ENCODE peak calls at places on chromosomes 12 and 14, in nine cellular contexts. C, I, S, O, N, A, D, T and G are unnamed samples.

GRCh38 chr14:104882325-104882973 is 17.4 kb downstream of the CEP170B start:
- DNase-seq in N (peak; percentile 46), D (no peak), A (no peak), S (no peak), C (no peak), I (no peak), T (no peak), O (no peak), G (no peak)

GRCh38 chr12:63410197-63410596 is 258.1 kb downstream of the DPY19L2 start:
- DNase-seq in N (no peak), O (no peak), S (no peak), A (no peak), I (no peak), C (no peak), D (no peak), T (peak; percentile 52), G (no peak)

GRCh38 chr12:122063691-122064033 is 14.9 kb upstream of the MLXIP start:
- DNase-seq in N (no peak), D (no peak), O (no peak), A (no peak), S (no peak), T (no peak), C (no peak), I (no peak), G (no peak)

GRCh38 chr14:64761441-64762043 is 57.3 kb downstream of the PLEKHG3 start:
- DNase-seq in O (no peak), A (no peak), D (no peak), C (no peak), I (no peak), S (no peak), T (no peak), N (no peak), G (no peak)

GRCh38 chr12:70052931-70053497 is 190.2 kb upstream of the CNOT2 start:
- DNase-seq in O (peak; percentile 95), T (peak; percentile 97), S (no peak), N (no peak), I (peak; percentile 42), D (peak; percentile 60), A (no peak), C (no peak), G (peak; percentile 19)

GRCh38 chr14:84686550-84686949 is 843.4 kb upstream of the FLRT2 start:
- DNase-seq in C (no peak), D (no peak), S (no peak), N (no peak), T (peak; percentile 0), I (no peak), A (no peak), O (peak; percentile 83), G (no peak)

GRCh38 chr12:108179305-108179704 is 50.2 kb downstream of the WSCD2 start:
- DNase-seq in O (no peak), D (no peak), C (no peak), N (no peak), T (no peak), I (no peak), S (no peak), A (no peak), G (no peak)

GRCh38 chr12:91603060-91603459 is 420.4 kb upstream of the DCN start:
- DNase-seq in I (no peak), S (no peak), A (no peak), N (no peak), D (no peak), C (no peak), T (no peak), O (peak; percentile 27), G (no peak)

GRCh38 chr14:80055226-80055625 is 156.1 kb downstream of the DIO2 start:
- DNase-seq in O (peak; percentile 16), T (peak; percentile 3), A (no peak), C (no peak), N (no peak), S (no peak), D (peak; percentile 1), I (no peak), G (no peak)

GRCh38 chr14:21589317-21589716 is 9.4 kb upstream of the OR10G3 start:
- DNase-seq in D (no peak), A (no peak), S (no peak), O (no peak), N (no peak), C (no peak), T (no peak), I (no peak), G (no peak)

GRCh38 chr12:125288931-125289928 is 224.0 kb downstream of the AACS start:
- DNase-seq in C (no peak), I (no peak), S (no peak), A (no peak), O (no peak), T (no peak), D (no peak), N (no peak), G (no peak)

GRCh38 chr12:101567918-101568317 is 26.9 kb upstream of the MYBPC1 start:
- DNase-seq in T (no peak), D (no peak), N (no peak), A (no peak), I (no peak), O (no peak), S (no peak), C (no peak), G (no peak)

GRCh38 chr12:4174417-4174816 is 99.1 kb upstream of the CCND2 start:
- DNase-seq in N (no peak), S (no peak), D (no peak), I (no peak), T (no peak), O (no peak), C (no peak), A (no peak), G (no peak)

GRCh38 chr12:15627995-15628945 is 160.9 kb downstream of the EPS8 start:
- DNase-seq in S (no peak), A (no peak), T (peak; percentile 66), O (peak; percentile 72), C (no peak), I (no peak), N (no peak), D (peak; percentile 51), G (no peak)

GRCh38 chr14:57287745-57288144 is 19.0 kb downstream of the AP5M1 start:
- DNase-seq in A (no peak), N (no peak), D (no peak), S (no peak), C (no peak), I (no peak), T (no peak), O (peak; percentile 17), G (no peak)

GRCh38 chr12:55716582-55717396 is 943 bp downstream of the BLOC1S1 start:
- DNase-seq in N (no peak), A (no peak), D (no peak), C (no peak), T (no peak), O (no peak), S (no peak), I (no peak), G (peak; percentile 47)

GRCh38 chr12:72872986-72873385 is 600.8 kb downstream of the TRHDE start:
- DNase-seq in S (no peak), O (no peak), T (no peak), N (no peak), A (no peak), D (no peak), I (no peak), C (no peak), G (no peak)

GRCh38 chr14:90513151-90514014 is 116.6 kb downstream of the CALM1 start:
- DNase-seq in I (no peak), T (peak; percentile 47), O (no peak), S (no peak), N (no peak), A (no peak), C (no peak), D (no peak), G (no peak)

GRCh38 chr12:56256326-56256960 is 1.7 kb downstream of the ANKRD52 start:
- DNase-seq in O (peak; percentile 43), C (no peak), N (no peak), D (peak; percentile 82), A (no peak), S (no peak), T (peak; percentile 33), I (no peak), G (no peak)

GRCh38 chr12:130775953-130776856 is 60.1 kb upstream of the RIMBP2 start:
- DNase-seq in S (no peak), C (no peak), T (peak; percentile 82), O (peak; percentile 79), N (peak; percentile 75), D (peak; percentile 77), I (peak; percentile 65), A (peak; percentile 79), G (no peak)

GRCh38 chr12:92973614-92974013 is 44.5 kb upstream of the EEA1 start:
- DNase-seq in C (no peak), T (peak; percentile 98), D (peak; percentile 66), I (peak; percentile 73), A (no peak), O (peak; percentile 97), N (no peak), S (no peak), G (no peak)